ENCODE peak calls at places on chromosome 17, in five cellular contexts. P, H, Z, E and A are unnamed samples.

GRCh38 chr17:78826836-78827509 is 13.6 kb downstream of the USP36 start:
- DNase-seq in P (no peak), H (no peak), Z (no peak), E (no peak), A (no peak)

GRCh38 chr17:66829386-66829864 is 5.5 kb upstream of the CACNG5 start:
- DNase-seq in P (peak; percentile 34), H (peak; percentile 18), Z (peak; percentile 52), E (peak; percentile 67), A (peak; percentile 22)

GRCh38 chr17:69427486-69428197 is 13.1 kb downstream of the MAP2K6 start:
- DNase-seq in P (no peak), H (no peak), Z (no peak), E (no peak), A (no peak)

GRCh38 chr17:79036609-79037008 is 12.6 kb downstream of the C1QTNF1 start:
- DNase-seq in P (peak; percentile 75), H (no peak), Z (no peak), E (no peak), A (peak; percentile 8)

GRCh38 chr17:6444573-6445335 is 499 bp downstream of the PIMREG start:
- DNase-seq in P (no peak), H (no peak), Z (no peak), E (peak; percentile 29), A (no peak)

GRCh38 chr17:38572665-38573365 is 32.9 kb downstream of the SRCIN1 start:
- DNase-seq in P (peak; percentile 23), H (no peak), Z (peak; percentile 34), E (no peak), A (no peak)

GRCh38 chr17:17792143-17792550 is 44.6 kb downstream of the SREBF1 start:
- DNase-seq in P (no peak), H (no peak), Z (no peak), E (no peak), A (no peak)

GRCh38 chr17:40524243-40524965 is 23.0 kb upstream of the TNS4 start:
- DNase-seq in P (no peak), H (peak; percentile 72), Z (no peak), E (no peak), A (no peak)

GRCh38 chr17:81332949-81333570 is 38.0 kb upstream of the SLC38A10 start:
- DNase-seq in P (no peak), H (no peak), Z (no peak), E (no peak), A (no peak)

GRCh38 chr17:68782829-68783228 is 172.4 kb downstream of the ABCA8 start:
- DNase-seq in P (no peak), H (no peak), Z (no peak), E (no peak), A (no peak)

GRCh38 chr17:70945386-70945785 is 776.1 kb downstream of the KCNJ2 start:
- DNase-seq in P (no peak), H (no peak), Z (no peak), E (no peak), A (no peak)

GRCh38 chr17:45833826-45834439 is 10.7 kb upstream of the SPPL2C start:
- DNase-seq in P (no peak), H (no peak), Z (no peak), E (no peak), A (no peak)

GRCh38 chr17:39325528-39326240 is 75.7 kb downstream of the FBXL20 start:
- DNase-seq in P (no peak), H (no peak), Z (no peak), E (no peak), A (no peak)

GRCh38 chr17:9028632-9029570 is 7.6 kb downstream of the NTN1 start:
- DNase-seq in P (no peak), H (no peak), Z (no peak), E (no peak), A (no peak)

GRCh38 chr17:69625449-69625848 is 211.0 kb downstream of the MAP2K6 start:
- DNase-seq in P (no peak), H (no peak), Z (no peak), E (no peak), A (no peak)

GRCh38 chr17:62676952-62677596 is 49.6 kb downstream of the MRC2 start:
- DNase-seq in P (no peak), H (no peak), Z (no peak), E (no peak), A (no peak)

GRCh38 chr17:50211249-50212120 is 10.1 kb upstream of the COL1A1 start:
- DNase-seq in P (no peak), H (no peak), Z (no peak), E (no peak), A (peak; percentile 42)

GRCh38 chr17:78831688-78832540 is 8.7 kb downstream of the USP36 start:
- DNase-seq in P (no peak), H (peak; percentile 62), Z (no peak), E (no peak), A (no peak)

GRCh38 chr17:17902357-17902756 is 65.6 kb upstream of the SREBF1 start:
- DNase-seq in P (no peak), H (no peak), Z (no peak), E (no peak), A (no peak)

GRCh38 chr17:83203073-83203471 is 123.7 kb downstream of the METRNL start:
- DNase-seq in P (no peak), H (peak; percentile 72), Z (peak; percentile 37), E (no peak), A (peak; percentile 57)

GRCh38 chr17:28256370-28256769 is 62.6 kb upstream of the TMEM97 start:
- DNase-seq in P (no peak), H (no peak), Z (no peak), E (no peak), A (no peak)

GRCh38 chr17:79338589-79338988 is 264.0 kb downstream of the ENGASE start:
- DNase-seq in P (peak; percentile 35), H (no peak), Z (no peak), E (no peak), A (no peak)

GRCh38 chr17:71792966-71793365 is 327.9 kb upstream of the SOX9 start:
- DNase-seq in P (no peak), H (no peak), Z (no peak), E (no peak), A (no peak)

GRCh38 chr17:41785876-41786226 is 660 bp downstream of the JUP start:
- DNase-seq in P (peak; percentile 71), H (no peak), Z (peak; percentile 84), E (peak; percentile 63), A (peak; percentile 55)
- TF ChIP-seq POLR2A in P (no peak), H (no peak), Z (no peak), E (no peak), A (no peak)

DNA sequence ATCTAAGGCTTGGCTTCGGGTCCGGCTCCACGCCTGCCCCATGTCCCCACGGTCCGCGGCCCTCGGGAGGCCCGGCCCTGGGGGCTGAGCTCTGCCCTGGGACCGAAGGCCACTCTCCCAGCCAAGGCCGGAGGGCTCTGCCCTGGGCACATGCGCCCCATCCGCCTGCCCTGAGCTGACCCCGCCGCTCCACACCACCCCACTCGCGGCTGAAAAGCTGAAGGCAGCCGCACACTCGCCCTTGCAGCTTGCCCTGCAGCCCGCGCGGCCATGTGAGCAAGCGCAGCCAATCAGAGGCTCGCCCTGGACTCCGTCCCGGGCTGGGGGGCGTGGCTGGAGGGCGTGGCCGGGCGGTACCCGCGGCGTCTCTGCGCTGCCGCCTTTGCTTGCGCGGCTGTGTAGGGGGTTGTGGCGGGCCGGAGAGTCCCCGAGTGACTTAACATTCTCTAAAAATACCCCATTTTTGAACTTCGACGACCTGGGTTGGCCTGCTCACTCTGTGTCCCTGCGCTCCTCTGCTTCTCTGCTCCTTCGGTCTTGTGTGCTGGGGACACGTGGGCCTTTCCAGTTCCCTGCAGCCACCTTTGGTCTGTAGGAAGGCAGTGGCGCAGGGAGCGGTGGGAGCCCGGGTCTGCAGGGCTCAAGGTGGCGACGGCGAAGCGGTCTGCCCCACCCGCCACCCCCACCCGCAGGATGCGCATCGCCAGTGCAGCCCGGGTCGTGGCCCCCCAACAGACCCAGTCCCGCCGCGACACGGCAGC is 8.8 kb upstream of the MAP2K3 start:
- DNase-seq in P (peak; percentile 82), H (peak; percentile 61), Z (peak; percentile 95), E (peak; percentile 94), A (peak; percentile 88)
- TF ChIP-seq CTCF in P (no peak), H (no peak), Z (no peak), E (no peak), A (no peak)

GRCh38 chr17:19002805-19003542 is 1.6 kb downstream of the FAM83G start:
- DNase-seq in P (no peak), H (no peak), Z (no peak), E (no peak), A (no peak)
- H3K27ac ChIP-seq in P (peak overlapping the region; percentile 98), H (peak overlapping the region; percentile 93), Z (peak overlapping the region; percentile 60), E (peak overlapping the region; percentile 83), A (peak overlapping the region; percentile 73)

DNA sequence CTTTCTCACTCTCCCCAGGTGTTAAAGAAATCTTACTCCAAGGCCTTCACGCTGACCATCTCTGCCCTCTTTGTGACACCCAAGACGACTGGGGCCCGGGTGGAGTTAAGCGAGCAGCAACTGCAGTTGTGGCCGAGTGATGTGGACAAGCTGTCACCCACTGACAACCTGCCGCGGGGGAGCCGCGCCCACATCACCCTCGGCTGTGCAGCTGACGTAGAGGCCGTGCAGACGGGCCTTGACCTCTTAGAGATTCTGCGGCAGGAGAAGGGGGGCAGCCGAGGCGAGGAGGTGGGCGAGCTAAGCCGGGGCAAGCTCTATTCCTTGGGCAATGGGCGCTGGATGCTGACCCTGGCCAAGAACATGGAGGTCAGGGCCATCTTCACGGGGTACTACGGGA is 6.9 kb downstream of the CNP start:
- DNase-seq in P (no peak), H (no peak), Z (no peak), E (no peak), A (no peak)
- TF ChIP-seq POLR2A in P (no peak), H (no peak), Z (no peak), E (no peak), A (no peak)

DNA sequence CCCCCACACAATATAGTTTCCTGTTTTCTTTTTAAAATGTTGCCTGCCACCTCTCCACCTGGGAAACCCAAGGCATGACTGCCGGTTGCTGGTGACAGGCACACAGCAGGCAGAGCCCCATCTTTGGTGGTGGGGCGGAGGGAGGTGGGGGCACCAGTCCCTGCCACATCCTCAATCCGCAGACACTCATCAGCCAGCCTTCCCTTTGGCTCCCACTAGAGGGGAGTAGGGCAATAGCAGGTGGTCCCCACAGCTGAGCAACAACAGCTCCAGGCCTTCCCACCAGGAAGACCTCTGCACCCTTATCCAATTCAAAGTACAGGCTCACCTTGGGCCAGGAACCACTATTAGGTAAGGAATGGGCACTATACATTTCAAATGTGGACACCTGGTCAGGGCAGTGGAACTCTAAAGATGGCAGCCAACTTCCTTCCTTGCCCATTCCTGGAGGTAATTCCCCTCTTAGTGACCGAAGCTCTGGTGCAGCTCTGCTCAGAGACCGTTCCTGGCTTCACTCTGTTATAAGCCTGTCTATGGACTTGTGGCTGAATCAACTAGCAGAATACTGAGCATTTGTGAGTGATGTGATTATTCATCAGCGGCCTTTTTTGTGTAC is 13.9 kb downstream of the RECQL5 start:
- DNase-seq in P (peak; percentile 58), H (peak; percentile 59), Z (no peak), E (no peak), A (no peak)
- TF ChIP-seq CTCF in P (peak; percentile 70), H (peak; percentile 90), Z (no peak), E (peak; percentile 26), A (no peak)

DNA sequence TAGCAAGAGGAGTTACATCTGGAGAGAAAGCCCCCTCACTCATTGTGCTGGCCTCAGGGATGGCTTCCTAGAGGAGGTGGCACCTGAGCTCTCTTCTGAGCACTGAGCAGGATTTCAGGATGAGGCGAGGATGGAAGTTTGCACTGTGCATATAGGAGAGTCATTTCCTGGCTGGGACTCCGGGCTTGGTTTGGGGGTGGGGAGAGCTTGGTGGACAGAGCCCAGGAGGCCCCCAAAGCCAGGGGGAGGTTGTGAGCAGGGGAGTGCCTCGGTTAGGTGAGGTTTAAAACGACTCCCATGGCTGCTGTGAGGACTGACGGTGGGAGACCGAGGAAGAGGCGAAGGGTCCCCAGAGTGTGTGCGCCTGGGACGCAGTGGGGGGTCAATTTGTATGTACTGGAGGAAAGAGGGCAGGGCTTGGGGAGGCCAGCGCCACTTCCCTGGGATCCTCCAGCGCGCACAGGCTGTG is 1.2 kb downstream of the CAMKK1 start:
- DNase-seq in P (no peak), H (no peak), Z (no peak), E (no peak), A (no peak)
- H3K27ac ChIP-seq in P (peak overlapping the region; percentile 89), H (no peak overlapping the region), Z (peak overlapping the region; percentile 8), E (peak overlapping the region; percentile 12), A (peak overlapping the region; percentile 97)